ENCODE peak calls at places on chromosomes 5 and 9, in seven cellular contexts. E, K, Z, N, S, J and I are unnamed samples.

GRCh38 chr9:73089304-73089985 is 62.2 kb upstream of the ANXA1 start:
- DNase-seq in E (no peak), S (no peak), J (no peak), Z (no peak), N (no peak), K (no peak), I (no peak)

GRCh38 chr9:106753155-106753671 is 109.8 kb upstream of the ZNF462 start:
- DNase-seq in J (no peak), K (no peak), E (no peak), N (no peak), S (no peak), Z (no peak), I (no peak)

GRCh38 chr9:23153058-23153457 is 673.0 kb downstream of the ELAVL2 start:
- DNase-seq in S (no peak), J (peak), N (no peak), K (no peak), E (no peak), Z (no peak), I (no peak)

GRCh38 chr9:78326564-78326963 is 29.6 kb downstream of the PSAT1 start:
- DNase-seq in J (no peak), N (no peak), E (no peak), Z (no peak), K (no peak), S (no peak), I (no peak)

GRCh38 chr9:134136117-134136996 is 475 bp downstream of the WDR5 start:
- DNase-seq in K (no peak), S (no peak), J (peak), N (peak), Z (no peak), E (peak), I (no peak)

GRCh38 chr5:172147857-172148256 is 40.2 kb downstream of the STK10 start:
- DNase-seq in Z (no peak), N (peak), E (peak), K (no peak), S (no peak), J (no peak), I (no peak)

GRCh38 chr9:111118256-111118950 is 80.1 kb upstream of the LPAR1 start:
- DNase-seq in Z (peak), S (no peak), N (no peak), E (no peak), K (no peak), J (no peak), I (no peak)

GRCh38 chr5:110899566-110900412 is 161.0 kb downstream of the SLC25A46 start:
- DNase-seq in S (no peak), N (no peak), J (peak), Z (peak), K (no peak), E (no peak), I (no peak)

GRCh38 chr5:67246108-67246507 is 49.5 kb upstream of the CD180 start:
- DNase-seq in J (peak), E (no peak), K (no peak), Z (peak), S (peak), N (peak), I (no peak)

GRCh38 chr5:73376618-73377170 is 71.9 kb downstream of the FOXD1 start:
- DNase-seq in J (no peak), S (no peak), N (no peak), E (no peak), Z (peak), K (no peak), I (no peak)

GRCh38 chr5:77437194-77437593 is 54.9 kb downstream of the WDR41 start:
- DNase-seq in S (no peak), N (no peak), E (no peak), K (no peak), J (peak), Z (no peak), I (no peak)
- TF ChIP-seq CTCF in S (peak), N (no peak), E (no peak), K (no peak), J (peak), Z (no peak), I (no peak)

GRCh38 chr5:178067705-178068104 is 45.6 kb upstream of the N4BP3 start:
- DNase-seq in K (no peak), N (no peak), E (no peak), S (no peak), Z (no peak), J (no peak), I (no peak)

GRCh38 chr5:178071108-178071507 is 42.2 kb upstream of the N4BP3 start:
- DNase-seq in J (no peak), Z (no peak), E (no peak), N (no peak), S (no peak), K (no peak), I (no peak)

GRCh38 chr5:178068293-178068692 is 45.0 kb upstream of the N4BP3 start:
- DNase-seq in K (no peak), E (no peak), N (no peak), Z (no peak), S (no peak), J (no peak), I (no peak)

GRCh38 chr5:178072749-178073148 is 40.6 kb upstream of the N4BP3 start:
- DNase-seq in Z (no peak), J (no peak), E (no peak), S (no peak), N (no peak), K (no peak), I (no peak)

GRCh38 chr5:178069909-178070308 is 43.4 kb upstream of the N4BP3 start:
- DNase-seq in Z (no peak), S (no peak), E (no peak), K (no peak), J (peak), N (peak), I (peak)
- TF ChIP-seq CTCF in Z (no peak), S (peak), E (no peak), K (peak), J (peak), N (no peak), I (no peak)

DNA sequence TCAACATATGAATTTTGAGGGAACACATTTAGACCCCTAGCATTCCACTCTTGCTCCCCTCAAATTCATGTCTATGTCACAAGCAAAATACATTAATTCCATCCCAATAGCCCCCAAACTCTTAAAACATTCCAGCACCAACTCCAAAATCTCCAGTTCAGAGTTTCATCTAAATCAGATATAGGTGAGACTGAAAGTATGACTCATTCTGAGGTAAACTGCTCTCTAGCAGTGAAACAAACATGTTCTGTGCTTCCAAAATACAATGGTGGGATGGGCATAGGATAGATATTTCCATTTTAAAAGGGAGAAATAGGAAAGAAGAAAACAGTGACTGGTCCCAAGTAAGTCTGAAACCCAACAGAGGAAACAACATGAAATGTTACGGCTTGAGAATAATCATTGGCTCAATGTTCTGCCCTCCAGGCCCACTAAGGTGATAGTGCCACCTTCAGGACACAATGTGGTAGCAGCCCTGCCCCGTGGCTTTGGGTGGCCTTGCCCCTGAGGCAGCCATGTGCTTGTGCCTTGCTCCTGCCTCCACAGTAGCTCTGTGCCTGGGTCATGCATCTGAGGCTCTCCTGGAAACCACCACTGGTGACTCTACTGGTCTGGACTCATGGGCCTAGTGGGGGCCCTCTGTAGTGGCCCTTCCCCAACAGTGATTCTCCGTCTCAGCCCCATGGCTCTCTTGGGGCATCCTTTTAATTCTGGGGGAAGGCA is 36.4 kb upstream of the IPPK start:
- DNase-seq in N (no peak), Z (no peak), E (no peak), K (no peak), J (peak), S (no peak), I (no peak)
- TF ChIP-seq CTCF in N (peak), Z (peak), E (peak), K (peak), J (peak), S (peak), I (no peak)

DNA sequence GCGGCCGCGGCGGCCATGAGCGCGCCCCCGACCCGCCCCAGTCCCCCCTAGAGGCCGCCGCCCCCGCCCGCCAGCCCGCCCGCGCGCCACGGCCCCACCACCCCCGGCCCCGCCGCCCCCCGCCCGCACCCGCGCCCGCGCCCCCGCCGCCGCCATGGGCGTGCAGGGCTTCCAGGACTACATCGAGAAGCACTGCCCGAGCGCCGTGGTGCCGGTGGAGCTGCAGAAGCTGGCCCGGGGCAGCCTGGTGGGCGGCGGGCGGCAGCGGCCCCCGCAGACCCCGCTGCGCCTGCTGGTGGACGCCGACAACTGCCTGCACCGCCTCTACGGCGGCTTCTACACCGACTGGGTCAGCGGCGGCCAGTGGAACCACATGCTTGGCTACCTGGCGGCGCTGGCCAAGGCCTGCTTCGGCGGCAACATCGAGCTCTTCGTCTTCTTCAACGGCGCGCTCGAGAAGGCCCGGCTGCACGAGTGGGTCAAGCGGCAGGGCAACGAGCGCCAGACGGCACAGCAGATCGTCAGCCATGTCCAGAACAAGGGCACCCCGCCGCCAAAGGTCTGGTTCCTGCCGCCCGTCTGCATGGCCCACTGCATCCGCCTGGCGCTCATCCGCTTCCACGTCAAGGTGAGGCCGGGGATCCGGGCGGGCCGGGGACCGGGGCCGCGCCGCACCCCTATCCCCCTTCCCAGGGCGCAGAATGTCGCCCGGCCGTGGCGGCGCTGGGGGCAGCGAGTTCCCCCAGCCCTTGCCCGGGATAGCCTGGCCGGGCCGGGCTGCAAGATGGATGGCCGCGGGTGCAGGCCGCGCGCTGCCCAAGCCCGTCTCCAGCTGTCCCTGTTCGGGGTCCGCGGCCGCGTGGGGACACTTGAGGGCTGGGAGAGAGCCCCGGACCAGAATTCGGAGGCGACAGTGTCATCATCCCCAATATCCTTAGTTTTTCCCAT is 551 bp downstream of the FAM120A start:
- DNase-seq in K (peak), E (peak), J (peak), N (peak), Z (peak), S (no peak), I (peak)
- TF ChIP-seq CTCF in K (peak), E (no peak), J (no peak), N (no peak), Z (no peak), S (no peak), I (no peak)

GRCh38 chr9:7180247-7180646 is 422.5 kb downstream of the KDM4C start:
- DNase-seq in N (no peak), Z (no peak), J (no peak), E (no peak), K (no peak), S (no peak), I (no peak)

GRCh38 chr9:7185612-7186011 is 427.8 kb downstream of the KDM4C start:
- DNase-seq in Z (peak), J (peak), K (no peak), N (no peak), E (no peak), S (peak), I (no peak)

GRCh38 chr9:7186175-7186574 is 428.4 kb downstream of the KDM4C start:
- DNase-seq in N (peak), E (no peak), S (no peak), J (peak), K (no peak), Z (no peak), I (no peak)
- TF ChIP-seq CTCF in N (peak), E (peak), S (peak), J (peak), K (peak), Z (peak), I (no peak)